ENCODE peak calls at places on chromosomes 13 and 19, in nine cellular contexts. R is HCT116; V is cardiac muscle cell; E is stomach; U is BE2C; M is CD4-positive, alpha-beta T cell; K is fibroblast of lung; F is AG09309; C is Calu3. Q is an unnamed sample.
A peak's percentile ranks its signal among the peaks of the same experiment; 100 is the strongest.

GRCh38 chr19:48596679-48597465 is 9.7 kb upstream of the SPACA4 start:
- DNase-seq in R (no peak), V (no peak), E (no peak), U (no peak), M (peak; percentile 37), K (no peak), F (no peak), C (no peak), Q (no peak)

GRCh38 chr13:50203256-50204083 is 188.2 kb downstream of the KCNRG start:
- DNase-seq in R (no peak), V (no peak), E (no peak), U (no peak), M (no peak), K (peak; percentile 48), F (no peak), C (no peak), Q (no peak)

GRCh38 chr19:34482380-34483250 is 1.1 kb downstream of the WTIP start:
- DNase-seq in R (no peak), V (peak; percentile 64), E (no peak), U (no peak), M (no peak), K (peak; percentile 39), F (no peak), C (peak; percentile 34), Q (peak; percentile 49)

GRCh38 chr19:39428309-39429112 is 7.2 kb downstream of the RPS16 start:
- DNase-seq in R (no peak), V (peak; percentile 92), E (peak; percentile 52), U (no peak), M (no peak), K (peak; percentile 95), F (peak; percentile 62), C (no peak), Q (peak; percentile 72)

GRCh38 chr13:114200673-114201005 is 21.6 kb downstream of the CFAP97D2 start:
- DNase-seq in R (no peak), V (peak; percentile 31), E (no peak), U (no peak), M (no peak), K (peak; percentile 55), F (no peak), C (no peak), Q (no peak)

GRCh38 chr19:39544201-39544903 is 4.4 kb upstream of the EID2 start:
- DNase-seq in R (no peak), V (no peak), E (no peak), U (no peak), M (no peak), K (no peak), F (no peak), C (no peak), Q (no peak)

GRCh38 chr19:41876847-41877489 is at the start of gene CD79A:
- DNase-seq in R (no peak), V (no peak), E (no peak), U (no peak), M (no peak), K (no peak), F (no peak), C (no peak), Q (no peak)

GRCh38 chr13:80337706-80338105 is 3.2 kb downstream of the SPRY2 start:
- DNase-seq in R (no peak), V (no peak), E (no peak), U (no peak), M (no peak), K (peak; percentile 28), F (no peak), C (no peak), Q (no peak)

GRCh38 chr13:99307247-99307646 is at the start of gene GPR183:
- DNase-seq in R (no peak), V (peak; percentile 82), E (no peak), U (no peak), M (no peak), K (no peak), F (no peak), C (no peak), Q (no peak)

GRCh38 chr19:29155683-29156082 is 57.3 kb downstream of the UQCRFS1 start:
- DNase-seq in R (no peak), V (no peak), E (no peak), U (no peak), M (no peak), K (no peak), F (no peak), C (no peak), Q (no peak)

GRCh38 chr13:52599853-52600603 is 42.2 kb upstream of the HNRNPA1L2 start:
- DNase-seq in R (no peak), V (peak; percentile 42), E (no peak), U (peak; percentile 73), M (no peak), K (peak; percentile 26), F (no peak), C (no peak), Q (peak; percentile 75)

GRCh38 chr13:27183561-27184147 is 12.0 kb upstream of the USP12 start:
- DNase-seq in R (no peak), V (no peak), E (no peak), U (no peak), M (no peak), K (peak; percentile 49), F (no peak), C (peak; percentile 54), Q (no peak)

GRCh38 chr13:97030705-97031452 is 36.6 kb upstream of the OXGR1 start:
- DNase-seq in R (peak; percentile 46), V (peak; percentile 36), E (no peak), U (peak; percentile 30), M (no peak), K (peak; percentile 76), F (peak; percentile 2), C (no peak), Q (no peak)

GRCh38 chr19:54393381-54393780 is 21.9 kb upstream of the TTYH1 start:
- DNase-seq in R (no peak), V (no peak), E (no peak), U (no peak), M (no peak), K (no peak), F (no peak), C (no peak), Q (no peak)

GRCh38 chr19:54389556-54389955 is 24.8 kb upstream of the LAIR1 start:
- DNase-seq in R (no peak), V (no peak), E (no peak), U (no peak), M (no peak), K (no peak), F (no peak), C (no peak), Q (no peak)

GRCh38 chr19:54390942-54391577 is 24.2 kb upstream of the TTYH1 start:
- DNase-seq in R (peak; percentile 68), V (peak; percentile 86), E (peak; percentile 39), U (peak; percentile 68), M (peak; percentile 62), K (peak; percentile 63), F (peak; percentile 25), C (peak; percentile 75), Q (peak; percentile 61)

GRCh38 chr19:54392078-54392477 is 23.2 kb upstream of the TTYH1 start:
- DNase-seq in R (no peak), V (no peak), E (no peak), U (no peak), M (no peak), K (no peak), F (no peak), C (no peak), Q (no peak)

GRCh38 chr19:54391589-54392061 is 23.6 kb upstream of the TTYH1 start:
- DNase-seq in R (no peak), V (no peak), E (no peak), U (no peak), M (no peak), K (no peak), F (no peak), C (peak; percentile 52), Q (no peak)
- TF ChIP-seq CTCF in R (peak; percentile 47), V (no peak), E (no peak), U (no peak), M (no peak), K (no peak), F (no peak), C (no peak), Q (no peak)

DNA sequence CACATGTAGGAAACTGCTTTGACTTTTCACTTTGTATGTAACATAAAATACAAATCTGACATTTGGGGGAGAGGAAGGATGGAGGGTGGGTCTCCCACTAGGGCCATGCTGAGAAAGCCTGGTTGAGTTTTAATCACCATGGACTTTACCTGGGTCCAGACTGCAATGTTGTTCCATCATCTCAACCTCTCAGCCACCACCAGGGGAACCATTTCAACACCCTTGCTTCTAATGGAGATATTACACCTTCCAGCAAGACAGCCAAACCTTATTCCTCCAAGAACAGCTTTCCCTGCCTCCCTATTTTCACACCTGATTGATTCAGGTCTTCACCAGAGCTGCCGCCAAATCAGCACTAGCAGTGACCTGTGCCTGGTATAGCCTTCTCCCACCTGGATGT is 56.0 kb downstream of the ZAR1L start:
- DNase-seq in R (no peak), V (no peak), E (no peak), U (no peak), M (no peak), K (no peak), F (no peak), C (no peak), Q (no peak)
- TF ChIP-seq CTCF in R (no peak), V (no peak), E (no peak), U (peak; percentile 35), M (no peak), K (peak; percentile 3), F (no peak), C (no peak), Q (no peak)

DNA sequence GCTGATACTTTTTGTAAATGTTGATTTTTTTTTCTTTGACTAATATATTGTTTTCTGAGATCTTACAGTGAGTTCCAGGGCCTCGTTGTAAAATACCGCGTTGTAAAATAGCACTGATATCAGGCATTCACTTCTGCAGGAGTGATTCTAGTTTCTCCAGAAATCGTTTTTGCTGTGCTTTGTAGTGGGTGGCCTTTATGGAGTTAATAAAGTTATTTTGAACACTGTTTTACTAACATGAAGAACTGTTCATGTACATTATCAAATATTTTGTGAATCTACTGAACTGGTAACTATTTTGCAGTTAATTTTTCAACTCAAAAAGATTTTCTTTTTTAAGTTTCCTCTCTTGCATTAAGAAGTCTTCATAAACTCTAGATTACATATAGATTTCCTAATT is 985 bp upstream of the ZNF266 start:
- DNase-seq in R (no peak), V (no peak), E (no peak), U (no peak), M (no peak), K (no peak), F (no peak), C (no peak), Q (no peak)
- TF ChIP-seq CTCF in R (no peak), V (no peak), E (no peak), U (no peak), M (no peak), K (no peak), F (no peak), C (no peak), Q (no peak)

DNA sequence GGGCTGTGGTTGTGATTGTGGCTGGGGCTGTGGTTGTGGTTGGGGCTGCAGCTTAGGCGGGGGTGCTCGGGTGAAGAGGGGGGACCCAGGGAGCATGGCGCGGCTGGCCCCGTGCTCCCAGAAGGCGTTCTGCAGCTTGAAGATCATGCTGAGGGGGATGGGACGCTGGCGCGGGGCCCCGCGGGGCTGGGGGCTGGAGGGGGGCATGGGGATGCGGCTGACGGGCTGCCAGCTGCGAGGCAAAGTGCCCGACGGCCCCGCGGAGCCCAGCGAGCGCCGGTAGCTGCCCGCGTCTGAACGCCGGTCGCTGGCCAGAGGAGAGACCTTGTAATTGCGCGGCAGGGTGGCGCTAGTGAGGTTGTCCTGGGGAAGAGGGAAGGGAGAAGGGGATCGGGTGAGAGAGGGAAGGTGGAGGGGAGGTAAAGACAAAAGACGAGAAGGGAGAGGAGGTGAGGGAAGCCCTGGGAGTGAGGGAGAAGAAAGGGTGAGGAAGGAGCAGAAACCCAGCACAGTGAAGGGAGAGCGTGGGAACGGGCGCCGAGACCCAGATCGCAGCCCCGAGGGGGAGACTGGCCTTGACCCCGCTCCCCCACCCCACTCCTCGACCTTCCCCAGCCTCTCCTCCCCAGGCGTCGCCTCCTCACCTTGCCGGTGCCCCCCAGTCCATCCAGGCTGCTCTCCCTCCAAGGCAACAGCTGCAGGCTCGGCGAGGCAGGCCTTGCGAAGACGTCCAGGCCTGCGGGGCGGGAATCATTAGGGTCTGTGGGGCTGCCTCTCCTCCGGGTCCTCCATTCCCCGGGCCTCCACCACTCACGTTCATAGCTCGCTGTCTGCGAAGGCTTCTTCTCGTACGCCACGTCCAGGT is 9.1 kb downstream of the PPP1R13L start:
- DNase-seq in R (no peak), V (no peak), E (no peak), U (no peak), M (no peak), K (no peak), F (no peak), C (no peak), Q (peak; percentile 75)
- TF ChIP-seq CTCF in R (no peak), V (no peak), E (no peak), U (no peak), M (no peak), K (no peak), F (no peak), C (no peak), Q (no peak)

Q was measured in glutamatergic neuron.